ENCODE peak calls at places on chromosomes 13 and 19, in seven cellular contexts. X, E, H, D, R, Y and M are unnamed samples.

GRCh38 chr13:20148501-20149183 is 12.2 kb downstream of the GJA3 start:
- DNase-seq in X (no peak), E (no peak), H (no peak), D (no peak), R (no peak), Y (no peak), M (no peak)

GRCh38 chr13:43879323-43880181 is at the start of the genes CCDC122 and LACC1:
- DNase-seq in X (peak), E (peak), H (peak), D (peak), R (peak), Y (peak), M (peak)

GRCh38 chr19:45137179-45137761 is 23.5 kb downstream of the NKPD1 start:
- DNase-seq in X (no peak), E (no peak), H (peak), D (no peak), R (no peak), Y (no peak), M (no peak)

GRCh38 chr19:48711106-48711662 is 8.3 kb downstream of the MAMSTR start:
- DNase-seq in X (no peak), E (no peak), H (no peak), D (no peak), R (no peak), Y (no peak), M (no peak)

GRCh38 chr13:34469212-34469983 is 472.7 kb upstream of the NBEA start:
- DNase-seq in X (no peak), E (no peak), H (no peak), D (no peak), R (no peak), Y (no peak), M (no peak)

GRCh38 chr13:110227864-110228643 is 78.9 kb downstream of the COL4A1 start:
- DNase-seq in X (no peak), E (no peak), H (no peak), D (no peak), R (no peak), Y (peak), M (no peak)

GRCh38 chr13:110044521-110045200 is 258.3 kb upstream of the IRS2 start:
- DNase-seq in X (no peak), E (no peak), H (no peak), D (peak), R (peak), Y (peak), M (no peak)

GRCh38 chr13:36362251-36362650 is 16.1 kb upstream of the SPART start:
- DNase-seq in X (no peak), E (peak), H (no peak), D (peak), R (peak), Y (no peak), M (no peak)

GRCh38 chr19:397941-398706 is 10.8 kb downstream of the C2CD4C start:
- DNase-seq in X (no peak), E (no peak), H (no peak), D (no peak), R (no peak), Y (no peak), M (no peak)

GRCh38 chr19:33385956-33386355 is 12.4 kb downstream of the CEBPG start:
- DNase-seq in X (no peak), E (no peak), H (no peak), D (no peak), R (no peak), Y (no peak), M (no peak)

GRCh38 chr13:111202149-111202548 is 87.0 kb downstream of the ARHGEF7 start:
- DNase-seq in X (no peak), E (no peak), H (no peak), D (no peak), R (no peak), Y (peak), M (no peak)

GRCh38 chr19:40144151-40144550 is 47.1 kb upstream of the MAP3K10 start:
- DNase-seq in X (no peak), E (no peak), H (no peak), D (no peak), R (no peak), Y (peak), M (no peak)

GRCh38 chr19:35334064-35334753 is 5.2 kb downstream of the CD22 start:
- DNase-seq in X (no peak), E (no peak), H (no peak), D (no peak), R (no peak), Y (no peak), M (no peak)